ENCODE peak calls at places on chromosome 12, in six cellular contexts. O, X, C, G, K and A are unnamed samples.

GRCh38 chr12:98503593-98504367 is 11.6 kb upstream of the TMPO start:
- DNase-seq in O (peak; percentile 91), C (peak; percentile 97), G (peak; percentile 95), X (peak; percentile 96), K (peak; percentile 90), A (peak; percentile 73)

GRCh38 chr12:79689477-79690155 is 1.1 kb downstream of the PAWR start:
- DNase-seq in X (peak; percentile 37), G (peak; percentile 69), O (peak; percentile 54), C (no peak), K (no peak), A (no peak)

GRCh38 chr12:116539905-116540482 is 19.2 kb upstream of the MAP1LC3B2 start:
- DNase-seq in X (peak; percentile 59), G (peak; percentile 80), C (no peak), K (peak; percentile 75), O (peak; percentile 35), A (no peak)

GRCh38 chr12:13836116-13836515 is 145.3 kb downstream of the GRIN2B start:
- DNase-seq in G (no peak), K (no peak), O (no peak), C (no peak), X (no peak), A (no peak)

GRCh38 chr12:27730097-27730588 is 19.5 kb downstream of the MRPS35 start:
- DNase-seq in G (no peak), K (no peak), O (no peak), C (no peak), X (no peak), A (no peak)

GRCh38 chr12:27999970-28000369 is 27.4 kb upstream of the PTHLH start:
- DNase-seq in X (no peak), K (no peak), C (no peak), G (peak; percentile 33), O (no peak), A (no peak)

GRCh38 chr12:110635055-110635454 is 21.1 kb downstream of the TCTN1 start:
- DNase-seq in K (no peak), C (no peak), O (no peak), X (no peak), G (no peak), A (no peak)

GRCh38 chr12:69987453-69988102 is 162.6 kb downstream of the MYRFL start:
- DNase-seq in C (no peak), X (peak; percentile 41), O (peak; percentile 92), G (peak; percentile 92), K (peak; percentile 84), A (peak; percentile 92)

GRCh38 chr12:104827587-104827986 is 130.5 kb downstream of the SLC41A2 start:
- DNase-seq in K (no peak), G (no peak), X (no peak), O (no peak), C (no peak), A (no peak)

GRCh38 chr12:123479442-123480180 is 21.7 kb downstream of the SNRNP35 start:
- DNase-seq in X (no peak), O (peak; percentile 27), C (no peak), K (no peak), G (no peak), A (no peak)

GRCh38 chr12:78210894-78211302 is 380.2 kb downstream of the NAV3 start:
- DNase-seq in C (no peak), K (peak; percentile 86), X (no peak), O (no peak), G (peak; percentile 74), A (peak; percentile 93)

GRCh38 chr12:39205969-39206368 is 237.0 kb downstream of the KIF21A start:
- DNase-seq in C (no peak), X (no peak), K (no peak), O (no peak), G (no peak), A (no peak)

GRCh38 chr12:28121433-28121832 is 68.8 kb upstream of the CCDC91 start:
- DNase-seq in K (no peak), G (peak; percentile 38), X (no peak), C (no peak), O (no peak), A (no peak)

GRCh38 chr12:94498073-94498472 is 38.4 kb upstream of the CEP83 start:
- DNase-seq in G (no peak), O (no peak), K (no peak), C (no peak), X (no peak), A (no peak)

GRCh38 chr12:85279449-85280137 is 427 bp upstream of the ALX1 start:
- DNase-seq in X (no peak), O (peak; percentile 5), G (peak; percentile 58), C (no peak), K (peak; percentile 7), A (no peak)
- H3K4me3 ChIP-seq in X (no peak overlapping the region), O (no peak overlapping the region), G (peak overlapping the region; percentile 89), C (no peak overlapping the region), K (peak overlapping the region; percentile 46), A (peak overlapping the region; percentile 62)

GRCh38 chr12:106174876-106175275 is 36.1 kb upstream of the NUAK1 start:
- DNase-seq in G (peak; percentile 45), O (no peak), C (no peak), K (no peak), X (no peak), A (no peak)
- H3K4me3 ChIP-seq in G (no peak overlapping the region), O (no peak overlapping the region), C (no peak overlapping the region), K (no peak overlapping the region), X (no peak overlapping the region), A (no peak overlapping the region)

DNA sequence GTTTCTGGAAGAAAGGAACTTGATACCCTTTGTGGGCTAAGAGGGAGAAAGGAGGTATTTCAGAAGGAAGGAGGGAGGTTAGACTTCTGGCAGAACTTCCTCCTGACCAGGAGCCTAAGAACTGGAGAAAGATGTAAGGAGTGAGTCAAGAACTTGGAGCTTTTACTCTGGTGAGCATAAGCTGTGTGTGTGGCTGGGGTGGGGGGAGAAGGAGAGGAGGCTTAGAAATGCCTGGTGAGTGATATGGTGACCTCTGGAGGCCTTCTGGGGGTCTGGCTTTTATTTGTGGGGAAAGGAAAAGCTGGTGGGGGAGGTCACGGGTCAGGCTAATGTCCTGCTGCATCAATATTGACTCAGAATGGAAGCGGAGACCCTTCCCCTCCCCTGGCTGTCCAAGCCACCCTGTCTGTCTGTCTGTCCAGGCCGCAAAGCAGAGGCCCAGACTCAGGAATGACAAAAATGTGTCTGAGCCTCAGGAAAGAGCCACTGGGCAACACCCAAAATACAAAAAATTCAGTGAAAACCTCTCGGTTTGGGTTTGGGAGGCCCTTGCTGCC is 4.8 kb downstream of the LRP1 start:
- DNase-seq in X (no peak), C (peak; percentile 6), K (peak; percentile 55), G (peak; percentile 67), O (no peak), A (no peak)
- H3K4me3 ChIP-seq in X (no peak overlapping the region), C (no peak overlapping the region), K (peak overlapping the region; percentile 87), G (peak overlapping the region; percentile 84), O (no peak overlapping the region), A (peak overlapping the region; percentile 94)

DNA sequence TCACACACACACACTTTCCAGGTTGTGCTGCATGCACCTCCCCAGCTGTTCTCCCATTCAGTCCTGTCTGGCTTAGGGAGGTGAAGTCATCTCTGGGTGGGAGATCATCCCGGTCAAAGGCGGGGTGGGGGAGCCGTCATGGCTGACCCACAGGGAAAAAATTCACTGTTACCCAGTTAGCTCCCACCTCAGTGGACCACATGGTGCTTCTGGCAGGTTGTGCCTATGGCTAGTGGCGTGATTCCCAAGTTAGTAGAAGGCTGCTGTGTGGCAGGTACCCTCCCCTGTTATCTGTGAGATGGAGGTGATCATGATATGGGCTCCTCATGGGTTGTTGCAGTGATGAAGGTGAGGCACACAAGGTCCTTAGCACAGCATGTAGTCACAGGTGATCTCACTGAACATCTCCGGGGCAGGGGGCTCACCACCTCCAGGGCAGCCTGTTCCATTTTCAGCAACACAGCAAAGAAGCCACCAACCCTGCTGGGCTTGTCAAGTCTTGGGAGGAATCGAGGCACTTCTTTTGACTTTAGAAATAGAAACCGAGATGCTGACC is 154.9 kb upstream of the CCND2 start:
- DNase-seq in X (no peak), C (no peak), O (no peak), K (no peak), G (no peak), A (no peak)
- H3K4me3 ChIP-seq in X (no peak overlapping the region), C (peak overlapping the region; percentile 42), O (no peak overlapping the region), K (no peak overlapping the region), G (no peak overlapping the region), A (no peak overlapping the region)

GRCh38 chr12:53343978-53344377 is 7.8 kb upstream of the SP7 start:
- DNase-seq in G (no peak), K (no peak), O (no peak), C (no peak), X (no peak), A (no peak)
- H3K4me3 ChIP-seq in G (no peak overlapping the region), K (no peak overlapping the region), O (no peak overlapping the region), C (peak overlapping the region; percentile 45), X (no peak overlapping the region), A (no peak overlapping the region)

DNA sequence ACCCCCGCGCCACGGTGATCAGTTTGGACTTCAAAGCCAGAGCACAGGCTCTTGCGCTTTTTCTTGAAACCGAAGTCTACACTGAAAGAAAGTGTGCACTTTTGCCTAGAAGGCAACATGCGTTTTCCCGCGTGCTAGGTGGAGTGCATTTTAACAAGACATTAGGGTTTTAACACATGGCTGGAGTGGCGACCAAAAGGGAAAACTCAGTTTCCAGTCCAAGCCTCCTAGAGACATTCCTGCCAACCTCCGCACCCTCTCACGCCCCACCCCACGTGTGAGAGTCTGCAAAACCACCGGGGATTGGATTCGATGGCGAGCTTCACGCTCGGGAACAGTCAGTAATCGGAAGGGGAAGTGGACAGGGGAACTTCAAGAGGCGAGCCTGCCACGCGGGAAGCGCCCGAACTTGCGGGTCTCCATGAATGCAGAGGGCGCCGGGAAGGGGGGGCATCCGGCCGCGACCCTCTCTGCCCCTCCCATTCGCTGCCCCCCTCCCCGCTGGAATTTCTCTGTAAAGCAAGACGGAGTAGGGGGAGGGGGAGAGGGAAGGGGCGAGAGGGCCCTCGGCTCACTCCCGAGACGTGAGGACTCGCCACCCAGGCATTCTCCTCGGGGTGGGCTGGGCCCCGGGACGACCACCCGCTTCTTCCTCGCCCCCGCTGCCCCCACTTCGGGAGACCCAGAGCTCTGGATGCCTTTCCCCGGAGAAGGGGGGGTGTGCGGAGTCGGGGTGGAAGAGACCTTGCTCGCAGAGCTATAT is 2.7 kb upstream of the CCND2 start:
- DNase-seq in K (no peak), O (peak; percentile 76), X (peak; percentile 37), G (peak; percentile 10), C (peak; percentile 63), A (no peak)
- H3K4me3 ChIP-seq in K (no peak overlapping the region), O (peak overlapping the region; percentile 64), X (no peak overlapping the region), G (peak overlapping the region; percentile 78), C (peak overlapping the region; percentile 95), A (peak overlapping the region; percentile 48)

DNA sequence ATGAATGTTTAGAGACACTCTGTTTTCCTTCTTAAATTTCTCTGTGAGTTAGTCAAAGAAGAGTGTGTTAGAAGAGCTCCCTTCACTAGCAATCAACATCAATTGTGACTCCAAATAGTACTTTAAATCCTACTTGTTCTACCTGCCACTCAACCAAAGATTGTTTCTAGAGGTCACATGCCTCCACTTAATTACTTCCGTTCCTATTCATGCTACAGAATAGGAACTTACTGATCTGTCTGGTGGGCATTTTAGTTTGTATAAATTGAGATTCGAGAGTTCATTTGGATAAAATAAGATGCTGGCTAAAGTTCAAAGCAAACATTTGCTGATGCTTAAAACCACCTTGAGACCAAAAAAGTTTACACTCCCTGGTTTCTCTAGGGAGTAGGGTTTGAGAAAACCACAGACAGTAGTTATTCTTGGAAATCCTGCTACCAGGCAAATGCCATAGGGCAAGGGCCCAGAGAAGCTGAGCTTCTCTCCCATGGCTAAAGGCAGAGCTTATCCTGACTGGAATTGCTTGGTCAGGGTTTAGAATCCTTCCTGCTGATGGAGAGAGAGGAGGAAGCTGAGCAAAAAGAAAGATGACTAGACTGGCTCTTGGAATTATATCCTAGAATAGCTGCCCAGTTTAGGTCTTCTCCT is 389.6 kb upstream of the ATP2B1 start:
- DNase-seq in K (no peak), O (no peak), G (peak; percentile 11), X (no peak), C (no peak), A (no peak)
- H3K4me3 ChIP-seq in K (no peak overlapping the region), O (no peak overlapping the region), G (no peak overlapping the region), X (no peak overlapping the region), C (no peak overlapping the region), A (no peak overlapping the region)